ENCODE peak calls at places on chromosomes 3 and 15, in seven cellular contexts. F is tibial nerve, N is heart left ventricle, O is GM13976, C is Calu3, D is AG10803, G is GM12865. I is an unnamed sample.

GRCh38 chr3:26104856-26105255 is 315.0 kb downstream of the OXSM start:
- DNase-seq in G (no peak), D (no peak), C (no peak), N (no peak), F (no peak), O (no peak), I (no peak)

GRCh38 chr15:66661432-66662096 is 40.5 kb upstream of the SMAD6 start:
- DNase-seq in O (no peak), F (no peak), C (no peak), D (no peak), N (peak), G (no peak), I (no peak)

GRCh38 chr15:61069369-61070075 is 159.6 kb downstream of the RORA start:
- DNase-seq in N (no peak), F (no peak), O (no peak), D (peak), C (no peak), G (no peak), I (no peak)

GRCh38 chr3:32584660-32585059 is 14.0 kb upstream of the DYNC1LI1 start:
- DNase-seq in D (no peak), F (no peak), G (no peak), N (no peak), O (no peak), C (no peak), I (no peak)

GRCh38 chr3:150739877-150740645 is 22.9 kb downstream of the SIAH2 start:
- DNase-seq in O (no peak), F (no peak), N (no peak), D (no peak), C (no peak), G (peak), I (no peak)

GRCh38 chr3:118187221-118187620 is 847.4 kb downstream of the IGSF11 start:
- DNase-seq in D (no peak), N (no peak), C (no peak), O (no peak), F (no peak), G (no peak), I (no peak)

GRCh38 chr3:128794788-128795649 is 69.0 kb downstream of the RAB7A start:
- DNase-seq in C (peak), O (peak), N (no peak), F (peak), D (peak), G (peak), I (peak)

GRCh38 chr3:45011756-45012441 is 14.2 kb upstream of the CLEC3B start:
- DNase-seq in C (no peak), D (peak), G (no peak), N (peak), O (peak), F (peak), I (peak)

GRCh38 chr15:25738171-25738792 is 124.8 kb downstream of the ATP10A start:
- DNase-seq in O (no peak), F (peak), G (no peak), N (no peak), C (no peak), D (peak), I (no peak)

GRCh38 chr15:69200773-69201745 is 40.6 kb downstream of the GLCE start:
- DNase-seq in G (no peak), O (no peak), D (no peak), F (no peak), C (no peak), N (no peak), I (no peak)

GRCh38 chr15:62740141-62741004 is 302.2 kb upstream of the TPM1 start:
- DNase-seq in C (no peak), O (no peak), N (no peak), D (no peak), F (no peak), G (no peak), I (no peak)

GRCh38 chr15:56411122-56411749 is 46.0 kb downstream of the TEX9 start:
- DNase-seq in D (no peak), N (no peak), C (no peak), G (peak), F (no peak), O (no peak), I (no peak)

GRCh38 chr3:69368129-69368741 is 17.7 kb downstream of the FRMD4B start:
- DNase-seq in F (no peak), G (peak), D (peak), O (peak), C (no peak), N (no peak), I (peak)

GRCh38 chr3:89698208-89698830 is 590.9 kb downstream of the EPHA3 start:
- DNase-seq in D (no peak), N (no peak), O (no peak), C (no peak), G (no peak), F (no peak), I (no peak)

GRCh38 chr3:188037116-188037718 is 116.7 kb upstream of the LPP start:
- DNase-seq in N (no peak), D (peak), F (no peak), C (peak), O (no peak), G (no peak), I (no peak)

GRCh38 chr15:98003528-98003927 is 43.0 kb downstream of the ARRDC4 start:
- DNase-seq in C (no peak), G (no peak), F (no peak), O (no peak), D (no peak), N (no peak), I (no peak)

GRCh38 chr3:105466072-105466471 is 99.4 kb downstream of the ALCAM start:
- DNase-seq in D (no peak), G (no peak), C (no peak), N (no peak), F (no peak), O (no peak), I (no peak)

GRCh38 chr3:143668924-143669790 is 179.1 kb downstream of the SLC9A9 start:
- DNase-seq in D (no peak), F (no peak), C (no peak), G (peak), O (peak), N (no peak), I (peak)

GRCh38 chr15:34647569-34648334 is 64.3 kb upstream of the GOLGA8B start:
- DNase-seq in F (peak), G (peak), C (no peak), N (no peak), D (no peak), O (no peak), I (no peak)

GRCh38 chr3:194306109-194306686 is 44.9 kb downstream of the CPN2 start:
- DNase-seq in N (no peak), F (no peak), D (no peak), O (no peak), G (peak), C (no peak), I (no peak)

GRCh38 chr3:9251055-9251786 is 1.8 kb upstream of the SRGAP3 start:
- DNase-seq in D (no peak), F (no peak), C (no peak), N (peak), O (no peak), G (no peak), I (no peak)

GRCh38 chr3:194661374-194661773 is 10.6 kb downstream of the LSG1 start:
- DNase-seq in O (no peak), C (no peak), D (no peak), F (no peak), G (no peak), N (no peak), I (no peak)

GRCh38 chr15:44265757-44266156 is 22.8 kb upstream of the GOLM2 start:
- DNase-seq in N (no peak), C (no peak), F (no peak), O (no peak), G (no peak), D (no peak), I (no peak)

GRCh38 chr3:188584162-188584529 is 430.2 kb downstream of the LPP start:
- DNase-seq in D (peak), F (no peak), C (no peak), G (no peak), O (no peak), N (no peak), I (no peak)

GRCh38 chr3:122415104-122415744 is 638 bp downstream of the WDR5B start:
- DNase-seq in O (peak), C (peak), D (peak), G (peak), F (peak), N (no peak), I (peak)

GRCh38 chr3:16085410-16085809 is 89.1 kb upstream of the GALNT15 start:
- DNase-seq in O (no peak), C (no peak), G (no peak), D (peak), F (no peak), N (no peak), I (no peak)

GRCh38 chr3:138914870-138915502 is 32.0 kb downstream of the FOXL2 start:
- DNase-seq in N (no peak), D (no peak), C (no peak), O (no peak), F (no peak), G (no peak), I (peak)

GRCh38 chr15:65376767-65377104 is 1.1 kb downstream of the IGDCC3 start:
- DNase-seq in O (no peak), C (no peak), D (no peak), G (no peak), F (no peak), N (no peak), I (no peak)

GRCh38 chr15:86505951-86506350 is 426.3 kb downstream of the AGBL1 start:
- DNase-seq in N (no peak), D (no peak), O (no peak), F (no peak), C (no peak), G (no peak), I (no peak)
- TF ChIP-seq CTCF in N (no peak), D (no peak), O (no peak), F (no peak), C (no peak), G (no peak), I (no peak)

DNA sequence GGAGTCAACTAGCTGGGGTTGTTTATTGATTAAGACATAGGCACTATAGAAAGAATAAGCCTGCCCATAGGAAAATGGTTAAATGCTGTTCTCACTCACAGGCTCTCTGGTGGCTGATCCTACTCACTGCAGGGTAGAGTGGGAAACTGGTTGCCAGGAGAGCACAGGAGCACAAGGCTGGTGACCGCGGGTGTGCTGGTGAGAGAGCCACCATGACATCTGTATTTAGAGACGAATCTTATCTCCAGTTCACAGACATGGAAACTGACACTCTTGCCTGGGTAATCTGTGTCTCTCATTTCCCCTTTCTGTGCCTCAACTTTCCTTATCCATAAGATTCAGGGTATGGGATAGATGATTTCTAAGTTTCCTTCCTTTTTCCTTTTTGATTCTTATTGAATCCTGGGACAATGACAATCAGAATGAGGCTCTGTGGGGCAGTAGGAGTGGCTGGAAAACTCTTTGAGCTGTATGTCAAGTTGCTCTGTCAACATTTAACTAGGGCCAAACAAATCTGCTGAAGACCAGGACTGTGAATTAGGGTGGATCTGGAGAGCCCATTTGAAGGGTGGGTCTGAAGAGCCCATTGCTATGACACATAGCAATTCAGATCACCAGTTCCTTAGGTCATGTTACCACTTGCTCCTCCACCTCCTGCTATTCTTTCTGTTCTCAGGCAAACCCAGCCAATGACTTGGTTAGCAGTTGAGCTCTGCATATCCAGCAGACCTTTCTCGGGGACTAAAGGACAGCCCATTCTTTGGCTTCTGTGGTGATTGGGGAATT is 286.1 kb upstream of the TBL1XR1 start:
- DNase-seq in O (no peak), D (no peak), C (peak), G (peak), F (no peak), N (no peak), I (no peak)
- TF ChIP-seq CTCF in O (no peak), D (no peak), C (no peak), G (no peak), F (no peak), N (peak), I (no peak)

GRCh38 chr3:46162975-46163550 is 45.0 kb downstream of the CCR1 start:
- DNase-seq in D (no peak), N (no peak), C (peak), O (no peak), F (no peak), G (no peak), I (no peak)
- TF ChIP-seq CTCF in D (no peak), N (no peak), C (no peak), O (no peak), F (no peak), G (no peak), I (no peak)

GRCh38 chr3:183635431-183636220 is at the start of gene KLHL24:
- DNase-seq in C (peak), N (peak), F (peak), G (peak), O (peak), D (peak), I (peak)
- TF ChIP-seq CTCF in C (peak), N (no peak), F (no peak), G (no peak), O (no peak), D (no peak), I (no peak)

GRCh38 chr3:14373753-14374376 is 28.5 kb upstream of the SLC6A6 start:
- DNase-seq in C (no peak), G (no peak), F (no peak), O (no peak), N (no peak), D (no peak), I (no peak)

GRCh38 chr3:14372587-14372986 is 29.8 kb upstream of the SLC6A6 start:
- DNase-seq in C (no peak), G (no peak), F (no peak), O (no peak), N (no peak), D (no peak), I (no peak)

GRCh38 chr3:14370719-14371572 is 31.5 kb upstream of the SLC6A6 start:
- DNase-seq in G (no peak), O (no peak), C (no peak), D (no peak), N (no peak), F (no peak), I (no peak)

GRCh38 chr3:14369675-14370669 is 32.4 kb upstream of the SLC6A6 start:
- DNase-seq in C (peak), O (no peak), G (no peak), F (no peak), D (no peak), N (no peak), I (no peak)

GRCh38 chr3:14371573-14372474 is 30.6 kb upstream of the SLC6A6 start:
- DNase-seq in N (peak), O (peak), D (peak), G (peak), F (peak), C (peak), I (peak)
- TF ChIP-seq CTCF in N (no peak), O (no peak), D (no peak), G (no peak), F (no peak), C (no peak), I (no peak)

GRCh38 chr15:64148168-64148567 is 3.4 kb upstream of the SNX22 start:
- DNase-seq in N (no peak), D (no peak), G (no peak), O (no peak), C (no peak), F (no peak), I (no peak)

GRCh38 chr15:64150236-64150578 is 1.3 kb upstream of the SNX22 start:
- DNase-seq in F (no peak), N (no peak), O (no peak), C (no peak), D (no peak), G (no peak), I (peak)

GRCh38 chr15:64148581-64148980 is 3.0 kb upstream of the SNX22 start:
- DNase-seq in C (no peak), N (no peak), D (no peak), O (no peak), G (no peak), F (no peak), I (no peak)

GRCh38 chr15:64151727-64152506 is at the start of gene SNX22:
- DNase-seq in N (no peak), D (no peak), C (peak), F (no peak), G (peak), O (peak), I (no peak)

GRCh38 chr15:64149424-64150235 is 1.9 kb upstream of the SNX22 start:
- DNase-seq in G (peak), O (no peak), D (no peak), F (no peak), N (no peak), C (no peak), I (no peak)
- TF ChIP-seq CTCF in G (no peak), O (peak), D (peak), F (no peak), N (no peak), C (no peak), I (peak)

DNA sequence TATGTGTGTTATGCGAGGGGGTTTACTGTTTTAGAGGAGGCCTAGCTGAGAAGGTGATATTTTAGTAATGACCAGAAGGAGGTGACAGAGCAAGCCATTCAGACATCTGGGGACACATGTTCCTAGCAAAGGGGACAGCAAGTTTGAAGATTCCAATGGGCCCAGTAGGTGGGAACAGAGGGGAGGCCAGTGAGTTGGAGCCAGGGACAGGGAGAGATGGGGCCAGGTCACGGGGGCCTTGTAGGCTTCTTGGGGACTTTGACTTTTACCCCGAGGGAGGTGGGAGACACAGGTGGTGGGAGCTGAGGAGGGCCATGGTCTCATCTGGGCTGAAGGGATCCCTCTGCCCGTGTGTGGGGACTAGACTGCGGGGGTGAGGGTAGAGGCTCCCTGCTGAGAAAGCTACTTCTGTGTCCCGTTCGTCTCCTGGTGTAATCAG is 72.5 kb downstream of the MGLL start:
- DNase-seq in D (no peak), N (no peak), G (peak), F (no peak), C (no peak), O (no peak), I (peak)
- TF ChIP-seq CTCF in D (peak), N (peak), G (peak), F (no peak), C (no peak), O (peak), I (peak)

GRCh38 chr3:111299070-111299672 is 227.6 kb downstream of the NECTIN3 start:
- DNase-seq in D (peak), N (no peak), C (no peak), G (no peak), F (no peak), O (no peak), I (no peak)
- TF ChIP-seq CTCF in D (peak), N (no peak), C (no peak), G (no peak), F (no peak), O (no peak), I (no peak)

GRCh38 chr3:66411436-66411835 is 89.4 kb downstream of the LRIG1 start:
- DNase-seq in G (no peak), N (no peak), C (no peak), O (no peak), F (no peak), D (peak), I (no peak)

GRCh38 chr3:66414846-66415245 is 86.0 kb downstream of the LRIG1 start:
- DNase-seq in C (no peak), O (no peak), D (no peak), N (no peak), F (no peak), G (no peak), I (no peak)

GRCh38 chr3:66410976-66411375 is 89.8 kb downstream of the LRIG1 start:
- DNase-seq in D (no peak), C (no peak), G (no peak), O (no peak), F (no peak), N (no peak), I (no peak)

GRCh38 chr3:66412176-66412887 is 88.5 kb downstream of the LRIG1 start:
- DNase-seq in D (no peak), F (no peak), O (no peak), N (no peak), C (no peak), G (no peak), I (no peak)

DNA sequence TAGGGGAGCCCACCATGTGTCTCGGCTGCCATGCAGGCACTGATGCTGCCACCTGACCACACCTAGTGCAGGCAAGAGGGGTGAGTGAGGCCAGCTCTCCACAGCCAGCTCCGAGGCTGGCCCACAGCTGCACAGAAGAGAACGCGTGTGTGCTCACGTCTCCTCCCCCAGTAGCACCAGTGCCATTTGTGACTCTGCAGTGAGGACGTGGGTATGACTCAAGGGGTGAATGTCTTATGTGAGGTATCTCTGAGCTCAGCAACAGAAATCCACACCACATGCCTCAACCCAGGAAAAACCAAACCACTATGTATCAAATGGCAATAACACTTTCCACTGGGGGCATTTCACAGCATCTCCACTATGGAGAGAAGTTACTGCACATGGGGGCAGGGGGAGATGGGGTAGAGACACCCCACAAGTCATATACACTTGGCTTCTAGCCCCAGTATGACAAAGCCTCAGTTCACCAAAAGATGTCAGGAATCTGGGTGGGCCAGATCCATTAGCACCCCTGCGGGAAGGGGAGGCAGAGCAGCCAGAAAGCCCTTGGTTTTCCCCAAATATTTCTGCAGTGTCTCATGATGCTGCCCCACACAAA is 87.6 kb downstream of the LRIG1 start:
- DNase-seq in G (no peak), O (no peak), N (no peak), D (peak), C (no peak), F (no peak), I (no peak)
- TF ChIP-seq CTCF in G (no peak), O (no peak), N (no peak), D (peak), C (no peak), F (no peak), I (no peak)